ENCODE peak calls at places on chromosomes 12 and 14, in ten cellular contexts. Y is NCI-H2081; G is AG04450; S is GM06990; H is ovary; Q is NCI-H1105 treated with DMSO at 0.1 percent for 48 hours; N is iPS-NIHi11; M is kidney tubule cell; L is CD8-positive, alpha-beta memory T cell; B is CD4-positive, alpha-beta memory T cell. E is an unnamed sample.

GRCh38 chr12:110582286-110583136 is 607 bp downstream of the PPTC7 start:
- DNase-seq in Y (peak), G (no peak), S (peak), H (peak), Q (peak), N (peak), M (peak), L (peak), B (peak), E (peak)

GRCh38 chr12:91127751-91128150 is 16.5 kb upstream of the LUM start:
- DNase-seq in Y (no peak), G (no peak), S (no peak), H (no peak), Q (no peak), N (no peak), M (peak), L (no peak), B (no peak), E (no peak)

GRCh38 chr12:15435597-15435996 is 113.3 kb downstream of the PTPRO start:
- DNase-seq in Y (no peak), G (no peak), S (no peak), H (no peak), Q (no peak), N (peak), M (no peak), L (no peak), B (no peak), E (no peak)

GRCh38 chr12:1926274-1926673 is 7.8 kb upstream of the CACNA2D4 start:
- DNase-seq in Y (no peak), G (no peak), S (no peak), H (no peak), Q (no peak), N (no peak), M (no peak), L (no peak), B (no peak), E (no peak)

GRCh38 chr14:79586401-79586800 is 624.9 kb downstream of the DIO2 start:
- DNase-seq in Y (no peak), G (no peak), S (no peak), H (no peak), Q (peak), N (no peak), M (peak), L (no peak), B (no peak), E (no peak)

GRCh38 chr12:3033538-3033865 is 43.7 kb upstream of the TSPAN9 start:
- DNase-seq in Y (no peak), G (no peak), S (no peak), H (no peak), Q (no peak), N (no peak), M (no peak), L (no peak), B (no peak), E (no peak)

GRCh38 chr14:95389471-95390011 is 69.8 kb upstream of the CLMN start:
- DNase-seq in Y (no peak), G (no peak), S (no peak), H (no peak), Q (no peak), N (no peak), M (no peak), L (no peak), B (no peak), E (peak)

GRCh38 chr14:101717663-101718490 is 43.6 kb upstream of the PPP2R5C start:
- DNase-seq in Y (no peak), G (no peak), S (no peak), H (no peak), Q (no peak), N (no peak), M (no peak), L (no peak), B (no peak), E (no peak)

GRCh38 chr12:124463341-124463861 is 104.0 kb downstream of the NCOR2 start:
- DNase-seq in Y (peak), G (no peak), S (no peak), H (peak), Q (no peak), N (peak), M (no peak), L (no peak), B (no peak), E (no peak)

GRCh38 chr12:124381454-124382207 is 86.7 kb downstream of the RFLNA start:
- DNase-seq in Y (no peak), G (no peak), S (no peak), H (peak), Q (no peak), N (no peak), M (peak), L (no peak), B (no peak), E (peak)

GRCh38 chr14:68789798-68790655 is 2.8 kb downstream of the ZFP36L1 start:
- DNase-seq in Y (no peak), G (no peak), S (peak), H (no peak), Q (no peak), N (no peak), M (peak), L (no peak), B (no peak), E (peak)

GRCh38 chr14:100612879-100613455 is 25.8 kb upstream of the BEGAIN start:
- DNase-seq in Y (no peak), G (no peak), S (no peak), H (no peak), Q (no peak), N (no peak), M (no peak), L (no peak), B (no peak), E (no peak)

GRCh38 chr12:5318874-5319273 is 113.0 kb upstream of the NTF3 start:
- DNase-seq in Y (no peak), G (peak), S (no peak), H (no peak), Q (no peak), N (no peak), M (peak), L (no peak), B (no peak), E (no peak)

GRCh38 chr12:50620050-50620974 is 115.5 kb downstream of the DIP2B start:
- DNase-seq in Y (no peak), G (no peak), S (peak), H (no peak), Q (no peak), N (peak), M (peak), L (no peak), B (no peak), E (no peak)

GRCh38 chr12:112035219-112035765 is 22.1 kb downstream of the ERP29 start:
- DNase-seq in Y (no peak), G (no peak), S (no peak), H (no peak), Q (no peak), N (no peak), M (no peak), L (no peak), B (no peak), E (no peak)

GRCh38 chr14:64266206-64266605 is 28.0 kb downstream of the ESR2 start:
- DNase-seq in Y (no peak), G (peak), S (no peak), H (no peak), Q (no peak), N (no peak), M (peak), L (no peak), B (no peak), E (no peak)

GRCh38 chr12:120668797-120669054 is 18.2 kb upstream of the MLEC start:
- DNase-seq in Y (no peak), G (no peak), S (no peak), H (no peak), Q (no peak), N (no peak), M (no peak), L (no peak), B (no peak), E (no peak)

GRCh38 chr14:106556665-106557289 is 1030.4 kb downstream of the TMEM121 start:
- DNase-seq in Y (no peak), G (no peak), S (peak), H (no peak), Q (peak), N (no peak), M (peak), L (peak), B (peak), E (peak)

GRCh38 chr12:68432622-68433021 is 100.5 kb upstream of the MDM1 start:
- DNase-seq in Y (no peak), G (no peak), S (no peak), H (no peak), Q (no peak), N (no peak), M (no peak), L (no peak), B (no peak), E (no peak)

GRCh38 chr14:64645220-64645891 is 58.9 kb upstream of the PLEKHG3 start:
- DNase-seq in Y (no peak), G (peak), S (no peak), H (no peak), Q (no peak), N (peak), M (peak), L (no peak), B (no peak), E (no peak)

GRCh38 chr12:13980548-13981295 is 680 bp downstream of the GRIN2B start:
- DNase-seq in Y (no peak), G (no peak), S (peak), H (no peak), Q (peak), N (peak), M (no peak), L (no peak), B (no peak), E (no peak)

GRCh38 chr14:96575233-96575632 is 73.1 kb downstream of the PAPOLA start:
- DNase-seq in Y (no peak), G (no peak), S (no peak), H (no peak), Q (no peak), N (no peak), M (no peak), L (no peak), B (no peak), E (no peak)

GRCh38 chr14:103854822-103855733 is 7.7 kb upstream of the PPP1R13B start:
- DNase-seq in Y (no peak), G (no peak), S (no peak), H (peak), Q (peak), N (peak), M (no peak), L (no peak), B (no peak), E (no peak)

GRCh38 chr12:55743131-55743921 is 404 bp downstream of the GDF11 start:
- DNase-seq in Y (peak), G (no peak), S (peak), H (peak), Q (no peak), N (peak), M (peak), L (peak), B (peak), E (peak)

GRCh38 chr12:25436206-25436912 is 116.7 kb downstream of the LMNTD1 start:
- DNase-seq in Y (peak), G (peak), S (peak), H (peak), Q (peak), N (peak), M (peak), L (peak), B (peak), E (peak)

GRCh38 chr12:131895640-131896079 is 1.2 kb downstream of the ULK1 start:
- DNase-seq in Y (no peak), G (no peak), S (no peak), H (no peak), Q (no peak), N (no peak), M (no peak), L (no peak), B (peak), E (no peak)

GRCh38 chr14:32507029-32507984 is 178.2 kb downstream of the AKAP6 start:
- DNase-seq in Y (no peak), G (peak), S (no peak), H (no peak), Q (no peak), N (no peak), M (peak), L (no peak), B (no peak), E (no peak)

GRCh38 chr14:20493634-20494033 is 11.7 kb upstream of the RNASE10 start:
- DNase-seq in Y (no peak), G (no peak), S (no peak), H (no peak), Q (no peak), N (no peak), M (no peak), L (no peak), B (no peak), E (no peak)

GRCh38 chr14:95652690-95653089 is 33.5 kb upstream of the TCL1B start:
- DNase-seq in Y (no peak), G (no peak), S (no peak), H (no peak), Q (no peak), N (no peak), M (no peak), L (no peak), B (no peak), E (no peak)

GRCh38 chr12:84136862-84137367 is 775.7 kb downstream of the SLC6A15 start:
- DNase-seq in Y (no peak), G (no peak), S (no peak), H (no peak), Q (no peak), N (no peak), M (no peak), L (no peak), B (no peak), E (no peak)

GRCh38 chr14:55739967-55740707 is 160.1 kb downstream of the KTN1 start:
- DNase-seq in Y (no peak), G (no peak), S (no peak), H (no peak), Q (no peak), N (peak), M (no peak), L (no peak), B (no peak), E (no peak)

GRCh38 chr12:47236109-47236714 is 156.5 kb upstream of the AMIGO2 start:
- DNase-seq in Y (no peak), G (peak), S (no peak), H (no peak), Q (no peak), N (no peak), M (peak), L (no peak), B (no peak), E (no peak)

GRCh38 chr14:90491221-90491867 is 94.5 kb downstream of the CALM1 start:
- DNase-seq in Y (no peak), G (peak), S (no peak), H (peak), Q (no peak), N (peak), M (no peak), L (no peak), B (no peak), E (peak)

GRCh38 chr12:104578453-104578852 is 121.7 kb downstream of the CHST11 start:
- DNase-seq in Y (no peak), G (no peak), S (no peak), H (no peak), Q (no peak), N (no peak), M (peak), L (no peak), B (no peak), E (no peak)

GRCh38 chr12:89280833-89281533 is 71.3 kb downstream of the DUSP6 start:
- DNase-seq in Y (no peak), G (no peak), S (no peak), H (no peak), Q (no peak), N (no peak), M (no peak), L (no peak), B (peak), E (no peak)

GRCh38 chr14:23588884-23589598 is 10.5 kb upstream of the JPH4 start:
- DNase-seq in Y (peak), G (peak), S (peak), H (peak), Q (peak), N (peak), M (peak), L (peak), B (peak), E (peak)

GRCh38 chr12:102396276-102396675 is 84.1 kb downstream of the IGF1 start:
- DNase-seq in Y (no peak), G (no peak), S (no peak), H (no peak), Q (no peak), N (no peak), M (no peak), L (no peak), B (no peak), E (no peak)

GRCh38 chr12:69027411-69027811 is 94.4 kb upstream of the CPM start:
- DNase-seq in Y (no peak), G (no peak), S (no peak), H (no peak), Q (no peak), N (no peak), M (peak), L (no peak), B (no peak), E (no peak)

GRCh38 chr12:3203713-3204112 is 126.5 kb downstream of the TSPAN9 start:
- DNase-seq in Y (no peak), G (no peak), S (no peak), H (no peak), Q (peak), N (no peak), M (no peak), L (no peak), B (no peak), E (no peak)

E was measured in testis.